ENCODE peak calls at places on chromosome 12, in four cellular contexts. T, W, Z and D are unnamed samples.

GRCh38 chr12:130917607-130918006 is 36.1 kb upstream of the ADGRD1 start:
- DNase-seq in T (no peak), Z (peak; percentile 25), W (no peak), D (no peak)

GRCh38 chr12:107225626-107226025 is 132.3 kb upstream of the CRY1 start:
- DNase-seq in W (peak; percentile 65), T (no peak), Z (peak; percentile 25), D (peak; percentile 29)

GRCh38 chr12:107064243-107064642 is 29.1 kb downstream of the CRY1 start:
- DNase-seq in T (no peak), Z (no peak), W (no peak), D (no peak)

GRCh38 chr12:2094597-2094996 is 41.8 kb downstream of the CACNA1C start:
- DNase-seq in T (no peak), Z (no peak), W (no peak), D (no peak)

GRCh38 chr12:71191509-71192196 is 33.9 kb upstream of the TSPAN8 start:
- DNase-seq in W (no peak), T (no peak), Z (no peak), D (no peak)

GRCh38 chr12:103799504-103800251 is 41.4 kb downstream of the NT5DC3 start:
- DNase-seq in Z (peak; percentile 69), T (no peak), W (peak; percentile 43), D (no peak)

GRCh38 chr12:19972325-19973288 is 395.7 kb upstream of the PDE3A start:
- DNase-seq in Z (no peak), T (no peak), W (no peak), D (no peak)

GRCh38 chr12:12563529-12563928 is 866 bp upstream of the DUSP16 start:
- DNase-seq in T (no peak), Z (no peak), W (no peak), D (peak; percentile 7)

GRCh38 chr12:71157601-71158233 is at the start of gene TSPAN8:
- DNase-seq in Z (peak; percentile 83), T (no peak), W (peak; percentile 64), D (no peak)

DNA sequence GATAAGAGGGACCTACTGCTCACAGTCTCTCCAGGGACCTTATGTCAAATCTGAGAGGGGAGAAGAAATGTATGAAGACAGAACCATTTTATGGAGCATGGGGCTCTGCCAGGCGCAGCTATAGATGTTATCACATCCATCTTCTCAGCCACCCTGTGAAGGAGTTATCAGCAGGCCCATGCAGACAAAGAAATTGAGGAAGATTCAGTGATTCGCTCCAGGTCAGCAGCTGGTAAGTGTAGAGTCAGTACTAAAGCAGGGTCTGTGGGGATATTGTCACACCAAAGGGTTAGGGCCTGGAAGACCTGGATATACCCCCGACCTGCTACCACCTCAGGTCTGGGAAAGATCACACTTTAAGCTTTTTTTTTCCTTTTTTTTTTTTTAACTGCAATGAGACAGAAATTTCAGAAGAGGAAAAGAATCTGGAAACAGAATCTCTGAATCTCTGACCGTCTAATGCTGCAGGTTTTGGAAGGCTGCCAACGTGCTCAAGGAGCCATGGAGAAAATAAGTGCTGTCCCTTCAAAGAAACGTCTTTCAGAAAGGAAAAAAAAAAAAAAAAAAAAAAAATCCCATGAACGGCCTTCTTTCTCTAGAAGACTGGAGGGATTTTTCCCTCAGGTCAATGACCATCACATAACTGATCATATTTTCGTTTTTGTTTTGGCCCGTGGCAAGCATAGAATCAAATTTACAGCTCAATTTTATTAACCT is 73.3 kb upstream of the PLEKHG7 start:
- DNase-seq in W (no peak), T (no peak), Z (no peak), D (no peak)
- TF ChIP-seq EZH2 in W (no peak), T (no peak), Z (no peak), D (no peak)

DNA sequence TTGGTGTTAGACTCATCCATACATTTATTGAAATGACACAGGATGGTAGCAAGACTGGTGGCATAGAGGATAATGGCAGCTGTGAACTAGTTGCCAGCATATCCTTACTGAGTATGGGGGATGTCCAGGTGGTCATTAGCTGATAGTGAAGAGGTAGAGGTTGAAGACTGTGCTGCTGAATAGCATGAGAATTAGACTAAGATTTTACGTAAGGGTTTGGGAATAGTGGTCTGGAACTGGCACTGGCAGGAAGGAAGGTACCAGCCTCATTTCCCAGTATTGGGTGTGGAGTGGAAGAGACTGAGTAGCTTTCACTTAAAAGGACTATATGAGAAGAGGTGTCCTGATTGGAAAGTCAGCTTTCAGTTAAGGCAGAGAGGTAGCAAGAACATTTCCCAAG is 6.5 kb downstream of the ERC1 start:
- DNase-seq in T (no peak), W (no peak), Z (no peak), D (no peak)
- H3K9ac ChIP-seq in T (no peak overlapping the region), W (no peak overlapping the region), Z (no peak overlapping the region), D (no peak overlapping the region)

GRCh38 chr12:32756476-32757158 is 920 bp upstream of the YARS2 start:
- DNase-seq in Z (peak; percentile 55), W (no peak), T (no peak), D (peak; percentile 40)
- H3K4me3 ChIP-seq in Z (peak overlapping the region; percentile 93), W (peak overlapping the region; percentile 91), T (peak overlapping the region; percentile 99), D (peak overlapping the region; percentile 91)

GRCh38 chr12:57614948-57615500 is 3.8 kb downstream of the ARHGEF25 start:
- DNase-seq in Z (no peak), W (no peak), T (no peak), D (no peak)
- TF ChIP-seq EZH2 in Z (no peak), W (no peak), T (no peak), D (no peak)

GRCh38 chr12:104573-105081 is 38.1 kb downstream of the IQSEC3 start:
- DNase-seq in W (peak; percentile 18), Z (no peak), T (no peak), D (peak; percentile 15)
- H3K9ac ChIP-seq in W (no peak overlapping the region), Z (no peak overlapping the region), T (no peak overlapping the region), D (no peak overlapping the region)

DNA sequence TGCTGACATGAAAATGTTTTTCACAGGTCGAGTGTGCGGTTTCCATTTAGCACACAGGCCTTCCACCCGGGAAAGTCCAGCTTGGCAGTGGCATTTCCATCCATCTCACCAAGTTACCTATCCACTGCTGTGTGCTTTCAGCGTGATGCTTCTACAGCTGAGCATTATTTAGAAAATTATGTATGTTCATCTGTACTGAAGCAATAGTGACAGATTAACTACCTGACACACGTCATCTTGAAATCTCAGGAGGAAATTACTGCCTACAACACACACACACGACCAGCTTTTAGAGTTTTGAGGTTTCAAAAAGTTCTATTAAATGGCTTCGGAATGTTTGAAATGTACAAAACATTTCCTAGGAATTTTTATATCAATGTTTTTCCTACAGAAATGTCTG is 39.4 kb downstream of the IFNG-AS1 start:
- DNase-seq in W (no peak), T (no peak), Z (no peak), D (no peak)
- H3K4me3 ChIP-seq in W (no peak overlapping the region), T (no peak overlapping the region), Z (no peak overlapping the region), D (no peak overlapping the region)

DNA sequence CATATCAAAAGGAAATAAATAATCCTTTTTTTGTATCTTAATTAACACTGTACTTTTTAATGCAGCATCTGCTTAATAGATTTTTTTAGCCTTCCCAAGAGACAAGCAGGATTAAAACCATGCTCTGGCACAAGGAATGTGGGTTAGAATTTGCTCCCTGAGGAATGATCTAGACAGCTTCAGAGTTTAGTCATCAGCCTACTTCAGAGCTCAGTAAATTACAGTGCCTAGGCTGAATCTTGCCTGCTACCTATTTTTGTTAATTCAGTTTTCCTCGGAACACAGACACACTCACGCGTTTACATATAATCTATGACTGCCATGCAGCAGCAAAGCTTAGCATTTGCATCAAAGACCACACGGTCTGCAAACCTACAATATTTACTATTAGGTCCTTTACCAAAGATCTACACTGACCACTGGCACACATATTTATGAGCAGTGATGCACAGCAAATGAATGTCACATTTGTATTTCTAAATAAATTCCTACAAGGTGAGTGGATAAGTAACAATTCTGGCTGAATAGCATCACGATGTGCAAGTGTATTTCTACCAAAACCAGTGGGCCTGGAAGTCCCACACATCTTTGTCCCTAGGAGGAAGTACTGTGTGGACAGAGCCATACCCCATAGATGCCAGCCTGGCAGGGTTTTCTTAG is 309.8 kb upstream of the TMEM132C start:
- DNase-seq in Z (peak; percentile 87), W (no peak), T (no peak), D (no peak)
- TF ChIP-seq EZH2 in Z (no peak), W (no peak), T (no peak), D (no peak)

DNA sequence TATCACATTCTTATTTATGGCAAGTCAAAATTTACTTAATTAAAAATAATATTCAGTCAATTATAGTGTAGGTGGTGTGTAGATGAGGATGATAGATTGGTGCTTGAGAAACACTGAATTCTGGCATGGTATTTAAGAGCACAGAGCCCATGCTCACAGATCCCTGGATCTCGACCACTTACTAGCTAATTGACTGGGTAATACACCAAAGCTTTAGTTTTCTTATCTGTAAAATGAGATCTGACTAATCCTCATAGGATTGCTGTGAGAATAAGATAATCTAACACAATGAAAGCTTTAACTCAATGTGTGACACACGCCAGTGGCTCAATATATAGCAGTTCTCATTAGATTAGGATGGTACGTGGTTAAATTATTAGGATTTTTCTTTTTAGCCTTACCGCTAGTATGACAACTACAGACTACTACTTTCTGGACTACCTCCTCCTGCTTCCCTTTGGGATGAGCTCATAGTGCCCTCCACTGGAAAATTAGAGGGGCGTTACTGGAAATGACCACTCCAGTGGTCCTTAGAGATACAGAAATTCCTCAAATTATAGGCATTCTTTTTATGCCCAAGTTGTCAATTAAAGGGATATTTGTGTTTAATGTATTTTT is 482.8 kb upstream of the TBX3 start:
- DNase-seq in Z (peak; percentile 34), W (peak; percentile 18), T (no peak), D (peak; percentile 42)
- H3K9ac ChIP-seq in Z (no peak overlapping the region), W (no peak overlapping the region), T (no peak overlapping the region), D (no peak overlapping the region)

DNA sequence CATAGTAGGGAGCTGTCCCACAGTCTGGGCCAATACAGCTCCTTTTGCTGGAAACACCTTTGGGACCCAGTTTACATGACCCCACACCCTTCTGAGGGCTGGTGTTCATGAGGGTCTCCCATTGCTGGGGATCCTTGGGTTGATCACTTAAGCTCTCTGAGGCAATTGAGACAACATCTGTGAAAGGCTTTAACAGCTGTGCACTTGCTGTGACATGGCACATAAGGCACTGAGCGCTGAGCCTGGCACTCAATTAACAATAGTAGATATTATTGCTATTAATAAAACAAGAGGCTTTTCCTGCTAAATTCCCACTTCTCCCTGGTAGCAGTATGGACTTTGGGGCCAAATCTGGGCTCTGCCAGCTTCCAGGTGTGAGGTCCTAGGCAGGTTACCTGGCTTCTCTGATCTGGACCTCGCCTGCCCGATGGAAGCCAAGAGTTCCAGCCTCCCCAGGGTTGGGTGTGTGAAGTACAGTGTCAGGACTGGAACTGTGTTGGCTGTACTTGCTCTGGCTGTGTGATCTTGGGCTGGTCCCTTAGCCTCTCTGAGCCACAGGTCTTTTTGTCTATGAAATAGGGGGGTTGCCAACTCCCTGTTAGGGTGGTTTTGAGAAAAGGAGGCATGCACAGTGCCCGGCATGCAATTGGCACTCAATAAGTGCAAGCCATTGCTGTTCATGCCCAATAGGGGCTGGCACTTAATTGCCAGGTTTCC is 3.1 kb downstream of the SH2B3 start:
- DNase-seq in T (no peak), W (no peak), Z (no peak), D (no peak)
- H3K4me3 ChIP-seq in T (no peak overlapping the region), W (no peak overlapping the region), Z (no peak overlapping the region), D (no peak overlapping the region)